ENCODE peak calls at places on chromosomes 3 and 15, in seven cellular contexts. I is tibial nerve, V is GM23338, X is GM13977, S is tibial artery, O is AG10803, H is hepatocyte. L is an unnamed sample.

GRCh38 chr3:176961916-176962315 is 235.4 kb downstream of the TBL1XR1 start:
- DNase-seq in V (peak), O (peak), I (no peak), H (no peak), X (no peak), S (no peak), L (no peak)

GRCh38 chr15:47516576-47517371 is 200.5 kb upstream of the SEMA6D start:
- DNase-seq in O (peak), I (no peak), X (no peak), V (no peak), H (no peak), S (no peak), L (no peak)

GRCh38 chr15:38479286-38479685 is 25.4 kb downstream of the FAM98B start:
- DNase-seq in X (no peak), O (peak), S (no peak), I (no peak), H (no peak), V (no peak), L (no peak)

GRCh38 chr3:7707192-7707591 is 794.4 kb upstream of the LMCD1 start:
- DNase-seq in O (no peak), I (no peak), V (no peak), X (no peak), S (no peak), H (no peak), L (no peak)

GRCh38 chr15:57703387-57703786 is 3.1 kb upstream of the POLR2M start:
- DNase-seq in I (no peak), V (no peak), H (no peak), S (no peak), X (no peak), O (peak), L (no peak)

GRCh38 chr15:41666353-41666920 is 6.2 kb downstream of the MGA start:
- DNase-seq in X (no peak), V (no peak), H (no peak), S (no peak), I (no peak), O (no peak), L (no peak)

GRCh38 chr15:62483817-62484216 is 318.7 kb upstream of the C2CD4B start:
- DNase-seq in X (no peak), O (peak), V (no peak), I (no peak), S (no peak), H (no peak), L (no peak)

GRCh38 chr15:98155356-98155755 is 194.9 kb downstream of the ARRDC4 start:
- DNase-seq in O (peak), S (no peak), H (no peak), I (no peak), X (no peak), V (no peak), L (no peak)

GRCh38 chr15:76678766-76679165 is 226.4 kb downstream of the SCAPER start:
- DNase-seq in S (no peak), X (no peak), H (no peak), V (no peak), O (peak), I (no peak), L (no peak)

GRCh38 chr3:198079771-198080520 is 119.9 kb downstream of the LMLN start:
- DNase-seq in I (no peak), X (peak), S (peak), V (peak), H (peak), O (no peak), L (no peak)

GRCh38 chr3:39315420-39315819 is 14.1 kb upstream of the CCR8 start:
- DNase-seq in S (no peak), O (no peak), X (no peak), H (no peak), V (no peak), I (no peak), L (no peak)

GRCh38 chr3:112302881-112303761 is 9.1 kb upstream of the SLC9C1 start:
- DNase-seq in S (no peak), X (no peak), O (no peak), I (no peak), V (peak), H (peak), L (no peak)

GRCh38 chr3:109131276-109131675 is 5.2 kb upstream of the C3orf85 start:
- DNase-seq in O (no peak), V (no peak), X (no peak), I (no peak), S (no peak), H (no peak), L (no peak)

GRCh38 chr3:4532535-4533112 is 39.5 kb downstream of the ITPR1 start:
- DNase-seq in V (no peak), X (no peak), O (no peak), H (no peak), S (no peak), I (no peak), L (no peak)

GRCh38 chr3:170506556-170506955 is 79.3 kb downstream of the SLC7A14 start:
- DNase-seq in V (peak), H (peak), I (no peak), O (peak), S (no peak), X (no peak), L (no peak)

GRCh38 chr3:122356402-122356801 is 26.6 kb downstream of the MIX23 start:
- DNase-seq in O (peak), V (peak), H (peak), I (no peak), S (no peak), X (peak), L (peak)

GRCh38 chr3:53616330-53616729 is 121.9 kb downstream of the CACNA1D start:
- DNase-seq in S (no peak), X (no peak), H (no peak), I (no peak), O (no peak), V (peak), L (no peak)

GRCh38 chr3:180183346-180183745 is 146.6 kb upstream of the PEX5L start:
- DNase-seq in S (no peak), X (no peak), O (no peak), V (no peak), I (no peak), H (no peak), L (no peak)

GRCh38 chr3:158788446-158788845 is 13.4 kb upstream of the MFSD1 start:
- DNase-seq in H (no peak), I (no peak), O (no peak), S (no peak), X (no peak), V (no peak), L (no peak)

GRCh38 chr15:73375755-73376305 is 7.1 kb upstream of the HCN4 start:
- DNase-seq in H (peak), I (no peak), O (no peak), V (no peak), S (no peak), X (no peak), L (no peak)

GRCh38 chr3:108554913-108555571 is 34.2 kb downstream of the CIP2A start:
- DNase-seq in X (no peak), O (no peak), I (no peak), H (no peak), S (no peak), V (no peak), L (no peak)

GRCh38 chr3:172201136-172201989 is 162.0 kb downstream of the FNDC3B start:
- DNase-seq in I (peak), O (peak), S (peak), V (no peak), X (no peak), H (peak), L (peak)

GRCh38 chr3:72100062-72100511 is 315.1 kb upstream of the PROK2 start:
- DNase-seq in X (no peak), V (peak), S (no peak), H (no peak), O (no peak), I (no peak), L (no peak)

GRCh38 chr3:45595364-45596154 is 1.0 kb downstream of the LIMD1 start:
- DNase-seq in X (peak), O (no peak), H (no peak), I (peak), S (no peak), V (no peak), L (no peak)

GRCh38 chr3:29560031-29560430 is 279.2 kb downstream of the RBMS3 start:
- DNase-seq in V (no peak), I (no peak), H (no peak), X (no peak), O (peak), S (no peak), L (no peak)

GRCh38 chr3:134869153-134869726 is 74.2 kb downstream of the EPHB1 start:
- DNase-seq in X (no peak), S (no peak), O (no peak), I (no peak), H (no peak), V (no peak), L (peak)

GRCh38 chr3:73499787-73500186 is 125.0 kb downstream of the PDZRN3 start:
- DNase-seq in S (no peak), V (no peak), H (no peak), O (peak), X (peak), I (no peak), L (no peak)

GRCh38 chr15:80852676-80853075 is 73.5 kb downstream of the CEMIP start:
- DNase-seq in H (no peak), I (no peak), X (no peak), V (no peak), S (no peak), O (no peak), L (no peak)

GRCh38 chr15:66851226-66852063 is 149.4 kb downstream of the SMAD6 start:
- DNase-seq in O (peak), V (peak), I (peak), X (peak), S (peak), H (peak), L (peak)

GRCh38 chr3:47664519-47664918 is 85.9 kb upstream of the CSPG5 start:
- DNase-seq in I (no peak), X (no peak), H (no peak), S (no peak), V (peak), O (peak), L (no peak)

GRCh38 chr15:31323627-31324026 is 3.0 kb upstream of the KLF13 start:
- DNase-seq in I (no peak), S (no peak), H (no peak), X (no peak), O (no peak), V (no peak), L (no peak)

GRCh38 chr3:22685598-22685997 is 517.5 kb upstream of the UBE2E2 start:
- DNase-seq in H (peak), X (no peak), I (no peak), V (peak), S (no peak), O (no peak), L (no peak)

GRCh38 chr3:179321585-179322322 is 1.1 kb upstream of the ZNF639 start:
- DNase-seq in V (peak), H (peak), I (no peak), O (peak), S (peak), X (no peak), L (peak)

GRCh38 chr15:62988701-62989100 is 53.8 kb upstream of the TPM1 start:
- DNase-seq in X (no peak), H (no peak), O (no peak), I (no peak), V (peak), S (no peak), L (no peak)

GRCh38 chr3:195595778-195596531 is 12.2 kb upstream of the APOD start:
- DNase-seq in S (no peak), O (no peak), I (no peak), V (no peak), X (no peak), H (no peak), L (no peak)

GRCh38 chr15:82805994-82806406 is at the start of gene FSD2:
- DNase-seq in X (peak), I (no peak), V (no peak), S (no peak), O (no peak), H (no peak), L (no peak)

GRCh38 chr3:187507266-187507665 is 139.1 kb downstream of the RTP4 start:
- DNase-seq in S (no peak), O (no peak), H (no peak), I (no peak), V (no peak), X (no peak), L (no peak)

GRCh38 chr15:32643907-32644445 is 2.5 kb downstream of the SCG5 start:
- DNase-seq in H (no peak), S (no peak), I (no peak), V (no peak), X (no peak), O (peak), L (no peak)

GRCh38 chr15:32646304-32646703 is 4.8 kb downstream of the SCG5 start:
- DNase-seq in I (no peak), H (no peak), O (no peak), S (no peak), V (no peak), X (no peak), L (no peak)

GRCh38 chr15:32652178-32652577 is 10.7 kb downstream of the SCG5 start:
- DNase-seq in X (no peak), S (no peak), H (no peak), I (no peak), O (no peak), V (no peak), L (no peak)

GRCh38 chr15:32651229-32651837 is 9.8 kb downstream of the SCG5 start:
- DNase-seq in S (no peak), H (peak), O (peak), X (peak), V (peak), I (no peak), L (peak)

DNA sequence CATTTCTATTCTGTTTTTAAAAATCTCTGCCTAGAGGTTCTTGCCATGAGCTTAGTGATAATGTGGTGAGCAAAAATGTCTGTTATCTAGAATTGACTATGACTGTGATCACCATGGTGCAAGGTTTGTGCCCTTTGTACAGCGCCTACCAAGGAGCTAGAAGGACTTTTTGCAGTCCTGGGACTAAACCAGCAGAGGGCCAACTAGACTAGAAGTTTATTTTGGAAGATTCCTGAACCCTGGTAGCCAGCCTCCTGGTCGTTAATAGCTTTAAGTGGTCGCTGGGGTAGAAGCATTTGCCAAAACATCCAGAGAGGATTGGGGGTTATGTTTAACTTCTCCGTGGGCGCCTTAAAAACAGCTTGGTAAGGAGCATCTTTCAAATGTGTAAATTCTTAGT is 7.8 kb downstream of the SCG5 start:
- DNase-seq in I (no peak), S (no peak), O (peak), H (peak), V (peak), X (no peak), L (no peak)
- TF ChIP-seq CTCF in I (no peak), S (no peak), O (peak), H (peak), V (peak), X (peak), L (no peak)

DNA sequence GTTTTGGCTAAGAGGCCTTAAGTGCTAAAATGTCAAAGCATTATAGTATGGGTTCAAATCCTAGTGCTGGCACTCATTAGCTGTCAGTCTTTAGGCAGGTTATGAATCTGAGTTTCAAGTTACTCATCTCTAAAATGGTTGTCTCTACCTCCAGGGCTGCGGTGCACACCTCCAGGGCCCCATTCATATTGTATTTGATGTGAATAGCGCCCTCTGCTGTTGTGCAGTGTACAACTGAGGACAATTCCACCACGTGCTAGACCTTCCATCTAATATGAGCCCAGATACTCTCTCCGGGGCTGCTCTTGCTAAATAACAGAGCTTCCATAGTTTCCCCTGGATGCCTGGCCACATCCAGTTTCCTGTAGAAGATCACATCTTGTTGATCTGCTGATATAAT is 54.3 kb downstream of the OXNAD1 start:
- DNase-seq in H (no peak), X (peak), S (no peak), I (no peak), V (peak), O (no peak), L (peak)
- TF ChIP-seq CTCF in H (peak), X (peak), S (no peak), I (no peak), V (peak), O (peak), L (no peak)

GRCh38 chr15:96585634-96586386 is 255.3 kb downstream of the NR2F2 start:
- DNase-seq in H (no peak), V (peak), I (no peak), X (no peak), S (no peak), O (peak), L (no peak)

GRCh38 chr15:96586901-96587300 is 256.4 kb downstream of the NR2F2 start:
- DNase-seq in X (no peak), O (no peak), I (no peak), V (no peak), S (no peak), H (no peak), L (no peak)

GRCh38 chr15:96578393-96578792 is 247.9 kb downstream of the NR2F2 start:
- DNase-seq in I (no peak), O (no peak), S (no peak), H (no peak), V (no peak), X (no peak), L (no peak)

GRCh38 chr15:96582473-96582872 is 252.0 kb downstream of the NR2F2 start:
- DNase-seq in V (no peak), X (no peak), S (no peak), H (no peak), I (no peak), O (no peak), L (no peak)

DNA sequence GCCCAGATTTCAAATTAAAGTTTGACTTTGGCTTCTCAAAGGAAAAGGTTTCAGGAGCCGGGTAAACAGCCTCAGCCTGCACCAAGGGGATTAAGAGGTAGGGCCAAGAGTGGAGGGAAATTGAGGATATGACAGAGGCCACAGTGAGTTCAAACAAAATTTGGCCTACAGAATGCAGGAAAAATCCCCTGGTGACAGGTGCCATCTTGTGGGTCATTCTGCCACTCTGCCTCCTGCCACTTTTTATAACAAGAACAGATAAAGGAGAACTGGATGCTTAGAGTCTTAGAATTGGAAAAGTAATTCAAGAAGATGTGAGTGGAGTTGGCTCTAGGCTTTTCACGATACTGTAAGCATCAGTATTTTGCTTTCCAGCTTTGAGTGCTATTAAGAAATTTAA is 253.2 kb downstream of the NR2F2 start:
- DNase-seq in I (no peak), H (no peak), S (no peak), V (no peak), O (no peak), X (no peak), L (no peak)
- TF ChIP-seq CTCF in I (no peak), H (no peak), S (no peak), V (no peak), O (no peak), X (no peak), L (no peak)

GRCh38 chr3:126084667-126085180 is 800 bp upstream of the SLC41A3 start:
- DNase-seq in X (no peak), H (no peak), I (no peak), O (no peak), S (no peak), V (no peak), L (no peak)
- TF ChIP-seq CTCF in X (no peak), H (no peak), I (no peak), O (no peak), S (no peak), V (no peak), L (no peak)

GRCh38 chr15:64683378-64683777 is 92.0 kb downstream of the RBPMS2 start:
- DNase-seq in X (no peak), S (no peak), H (no peak), I (no peak), V (no peak), O (no peak), L (no peak)

GRCh38 chr15:64685230-64685886 is 90.0 kb downstream of the RBPMS2 start:
- DNase-seq in S (no peak), I (no peak), V (peak), H (no peak), O (no peak), X (no peak), L (no peak)

GRCh38 chr15:64678126-64678819 is 97.1 kb downstream of the RBPMS2 start:
- DNase-seq in H (no peak), I (no peak), O (no peak), S (no peak), V (no peak), X (no peak), L (no peak)

GRCh38 chr15:64682255-64682654 is 93.1 kb downstream of the RBPMS2 start:
- DNase-seq in X (no peak), I (no peak), V (no peak), S (no peak), O (no peak), H (no peak), L (no peak)

DNA sequence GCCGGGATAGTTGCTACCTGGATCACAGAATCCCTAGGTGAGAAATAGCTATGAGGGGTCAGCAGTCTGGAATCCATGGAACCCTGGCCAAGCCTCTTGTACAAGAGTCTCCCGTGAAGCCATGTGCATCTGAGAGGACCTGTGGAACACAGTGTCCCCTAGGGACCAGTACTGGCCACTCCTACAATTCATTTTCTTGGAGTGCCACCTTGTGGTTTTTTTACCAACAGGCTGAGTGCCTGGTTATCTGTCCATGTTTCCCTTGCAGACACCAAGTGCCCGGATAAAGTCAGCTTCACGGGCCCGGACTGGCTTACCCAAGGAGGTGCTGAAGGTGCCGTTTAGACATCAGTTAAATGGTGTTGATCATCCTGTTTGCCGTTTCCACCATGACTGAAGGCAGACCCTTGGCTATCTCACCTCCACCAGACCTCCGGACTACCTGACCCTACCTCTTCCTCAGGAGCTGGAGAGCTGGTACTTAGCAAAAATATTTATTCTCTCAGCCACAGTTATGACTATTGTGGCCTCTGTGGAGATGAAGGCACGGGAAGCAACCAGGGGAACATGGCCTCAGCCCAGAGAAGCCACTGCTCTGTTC is 93.9 kb downstream of the RBPMS2 start:
- DNase-seq in I (no peak), O (peak), V (peak), H (peak), S (no peak), X (peak), L (peak)
- TF ChIP-seq CTCF in I (peak), O (peak), V (peak), H (peak), S (peak), X (peak), L (peak)

DNA sequence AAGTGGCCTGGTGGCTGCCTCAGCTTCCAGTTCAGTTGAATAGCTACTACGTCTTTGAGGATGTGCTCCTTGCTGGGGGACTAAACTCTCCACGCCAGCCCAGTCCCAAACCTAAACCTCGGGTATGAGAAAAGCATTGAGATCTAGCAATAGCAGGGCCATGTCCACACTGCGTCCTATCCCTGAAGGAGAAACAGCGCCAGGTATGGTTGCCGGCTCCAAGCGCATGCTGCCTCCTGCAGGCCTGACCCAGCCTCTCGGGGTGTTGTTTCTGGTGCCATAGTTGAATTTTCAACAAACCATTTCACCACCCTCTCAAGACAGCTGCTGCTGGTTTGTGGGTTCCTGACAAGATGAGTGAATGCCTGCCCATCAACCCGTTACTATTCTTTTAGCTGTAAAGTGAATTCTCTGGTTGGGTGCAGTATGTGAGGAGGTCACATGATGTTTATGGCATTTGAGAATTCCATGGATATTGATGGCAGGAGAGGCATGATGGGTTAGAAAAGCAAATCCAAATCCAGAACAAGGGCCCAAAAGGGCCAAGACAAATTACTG is 13.0 kb upstream of the SLC28A1 start:
- DNase-seq in S (no peak), V (no peak), I (no peak), H (no peak), X (no peak), O (no peak), L (no peak)
- TF ChIP-seq CTCF in S (no peak), V (peak), I (no peak), H (no peak), X (no peak), O (no peak), L (no peak)